ENCODE peak calls at places on chromosomes 16 and 17, in ten cellular contexts. F, V, O, K, B, D, G, E, S and R are unnamed samples.

GRCh38 chr16:84247341-84247740 is 7.5 kb upstream of the KCNG4 start:
- DNase-seq in E (no peak), O (peak), K (no peak), V (no peak), S (no peak), D (no peak), B (no peak), F (peak), G (no peak), R (no peak)

GRCh38 chr17:4721203-4722135 is 9.8 kb upstream of the MED11 start:
- DNase-seq in S (no peak), D (no peak), K (no peak), B (no peak), O (no peak), V (no peak), F (peak), G (no peak), E (no peak), R (no peak)

GRCh38 chr17:73588291-73589095 is 55.8 kb downstream of the SDK2 start:
- DNase-seq in B (no peak), O (no peak), V (no peak), E (no peak), S (no peak), G (no peak), D (no peak), F (no peak), K (no peak), R (no peak)

GRCh38 chr17:52071712-52072111 is 86.8 kb downstream of the CA10 start:
- DNase-seq in G (no peak), K (no peak), F (no peak), V (no peak), D (no peak), O (no peak), B (no peak), S (no peak), E (no peak), R (no peak)

GRCh38 chr17:45123930-45124796 is 8.2 kb downstream of the PLCD3 start:
- DNase-seq in G (peak), E (no peak), F (peak), O (peak), D (no peak), B (peak), V (peak), S (no peak), K (no peak), R (peak)

GRCh38 chr17:74525781-74526288 is 5.4 kb downstream of the CD300LB start:
- DNase-seq in O (no peak), F (no peak), B (no peak), G (no peak), V (no peak), E (no peak), S (no peak), K (no peak), D (no peak), R (no peak)

GRCh38 chr16:86517652-86518258 is 7.4 kb downstream of the FOXF1 start:
- DNase-seq in F (peak), O (peak), V (peak), K (no peak), S (peak), G (peak), B (peak), E (no peak), D (no peak), R (peak)

GRCh38 chr17:79625706-79626105 is 14.9 kb upstream of the RBFOX3 start:
- DNase-seq in O (no peak), E (no peak), G (no peak), S (no peak), B (peak), D (peak), K (no peak), F (no peak), V (no peak), R (no peak)

GRCh38 chr17:32191306-32191705 is 49.0 kb downstream of the RHOT1 start:
- DNase-seq in S (no peak), D (no peak), F (peak), E (no peak), G (peak), O (peak), V (no peak), K (no peak), B (no peak), R (no peak)

GRCh38 chr16:11133344-11133921 is 122.6 kb downstream of the SOCS1 start:
- DNase-seq in F (peak), O (peak), B (peak), G (peak), S (peak), K (no peak), V (no peak), E (no peak), D (no peak), R (no peak)

GRCh38 chr17:37789166-37789565 is 44.3 kb upstream of the HNF1B start:
- DNase-seq in K (no peak), S (no peak), G (no peak), V (no peak), B (no peak), D (no peak), F (no peak), E (no peak), O (no peak), R (no peak)

GRCh38 chr17:8031261-8031661 is 7.6 kb upstream of the ALOX15B start:
- DNase-seq in G (no peak), V (no peak), B (no peak), K (no peak), E (no peak), F (no peak), O (no peak), S (no peak), D (no peak), R (no peak)

GRCh38 chr17:18041776-18042175 is 2.6 kb downstream of the GID4 start:
- DNase-seq in V (no peak), B (no peak), O (peak), F (peak), D (no peak), S (no peak), K (no peak), E (no peak), G (peak), R (no peak)

GRCh38 chr17:57517519-57518342 is 227.4 kb downstream of the CCDC182 start:
- DNase-seq in O (no peak), D (no peak), S (no peak), B (no peak), F (no peak), K (no peak), E (no peak), G (no peak), V (no peak), R (no peak)

GRCh38 chr17:57665128-57665527 is 80.0 kb downstream of the CCDC182 start:
- DNase-seq in D (peak), S (no peak), F (no peak), B (peak), G (no peak), E (no peak), K (no peak), V (no peak), O (no peak), R (no peak)

GRCh38 chr17:78318843-78319242 is 41.0 kb downstream of the SOCS3 start:
- DNase-seq in E (no peak), K (no peak), F (no peak), V (peak), B (no peak), S (no peak), G (no peak), D (no peak), O (no peak), R (no peak)

GRCh38 chr17:16870253-16871245 is 101.4 kb downstream of the TNFRSF13B start:
- DNase-seq in O (no peak), V (no peak), K (no peak), D (no peak), B (peak), S (no peak), E (no peak), F (no peak), G (no peak), R (no peak)

GRCh38 chr16:81483064-81483969 is 38.7 kb downstream of the CMIP start:
- DNase-seq in O (no peak), S (no peak), E (no peak), V (no peak), F (no peak), D (no peak), G (no peak), K (no peak), B (no peak), R (no peak)

GRCh38 chr17:76370261-76370993 is 14.0 kb upstream of the SPHK1 start:
- DNase-seq in F (peak), V (peak), S (no peak), O (peak), E (no peak), D (no peak), B (peak), G (peak), K (no peak), R (no peak)

GRCh38 chr17:37770631-37771518 is 26.0 kb upstream of the HNF1B start:
- DNase-seq in F (peak), S (no peak), B (no peak), G (peak), V (peak), O (peak), E (no peak), K (no peak), D (no peak), R (peak)

GRCh38 chr16:80092686-80093085 is 448.1 kb upstream of the DYNLRB2 start:
- DNase-seq in G (peak), S (no peak), V (no peak), O (peak), D (no peak), F (peak), E (no peak), B (no peak), K (no peak), R (no peak)

GRCh38 chr17:40726919-40727318 is 23.4 kb upstream of the KRT24 start:
- DNase-seq in G (no peak), F (no peak), S (no peak), D (no peak), K (no peak), O (no peak), B (no peak), E (no peak), V (no peak), R (peak)

GRCh38 chr17:21355586-21355985 is 20.6 kb upstream of the KCNJ12 start:
- DNase-seq in D (no peak), F (no peak), S (no peak), V (no peak), B (no peak), O (no peak), K (no peak), E (no peak), G (no peak), R (no peak)

GRCh38 chr16:79997257-79997656 is 396.7 kb upstream of the MAF start:
- DNase-seq in F (peak), G (peak), K (no peak), B (no peak), O (peak), V (peak), D (no peak), E (no peak), S (no peak), R (peak)

GRCh38 chr17:3535253-3535995 is 22.2 kb downstream of the TRPV3 start:
- DNase-seq in K (no peak), V (peak), E (peak), F (peak), O (peak), G (peak), B (peak), D (no peak), S (peak), R (peak)

GRCh38 chr16:6297666-6298435 is 1034.8 kb upstream of the RBFOX1 start:
- DNase-seq in V (no peak), S (no peak), F (no peak), K (no peak), E (no peak), D (no peak), G (no peak), B (no peak), O (no peak), R (no peak)

GRCh38 chr17:78351449-78352006 is 8.3 kb downstream of the SOCS3 start:
- DNase-seq in B (peak), K (no peak), V (no peak), G (peak), F (peak), E (no peak), O (peak), S (peak), D (no peak), R (no peak)

GRCh38 chr16:15509051-15509592 is 74.7 kb downstream of the BMERB1 start:
- DNase-seq in E (no peak), O (no peak), K (no peak), S (no peak), D (no peak), B (no peak), F (no peak), V (no peak), G (no peak), R (no peak)

GRCh38 chr17:78495634-78496033 is 81.6 kb downstream of the DNAH17 start:
- DNase-seq in V (no peak), K (no peak), F (no peak), S (no peak), E (no peak), B (no peak), O (no peak), D (no peak), G (no peak), R (no peak)

GRCh38 chr16:68069511-68070248 is 15.5 kb upstream of the NFATC3 start:
- DNase-seq in O (no peak), B (no peak), F (no peak), K (no peak), S (no peak), V (no peak), E (peak), G (no peak), D (peak), R (no peak)

GRCh38 chr17:45792437-45792836 is 8.3 kb downstream of the CRHR1 start:
- DNase-seq in G (no peak), K (no peak), V (no peak), E (no peak), B (no peak), F (no peak), S (no peak), D (no peak), O (no peak), R (no peak)

GRCh38 chr17:77205396-77206124 is 64.8 kb downstream of the SEC14L1 start:
- DNase-seq in O (no peak), B (no peak), V (no peak), F (no peak), S (no peak), K (no peak), D (no peak), E (no peak), G (no peak), R (peak)

GRCh38 chr16:81487301-81487720 is 42.7 kb downstream of the CMIP start:
- DNase-seq in F (no peak), E (no peak), S (no peak), D (no peak), B (no peak), V (no peak), O (no peak), G (no peak), K (no peak), R (no peak)

GRCh38 chr16:85303354-85303883 is 191.1 kb upstream of the CIBAR2 start:
- DNase-seq in K (peak), F (no peak), S (peak), E (peak), V (peak), B (peak), G (no peak), D (peak), O (no peak), R (peak)

GRCh38 chr17:8465381-8466158 is 29.9 kb downstream of the NDEL1 start:
- DNase-seq in F (no peak), E (no peak), V (no peak), G (no peak), O (no peak), K (no peak), S (no peak), B (no peak), D (no peak), R (no peak)